ENCODE peak calls at places on chromosome 1, in four cellular contexts. One of them, this sample, is unnamed.

GRCh38 chr1:157124855-157125254 is 13.3 kb downstream of the ETV3 start:
- DNase-seq in pancreas: no peak
- DNase-seq in Right ventricle myocardium superior: no peak
- DNase-seq in NCI-H2029 treated with DMSO at 0.1 percent for 48 hours: no peak
- DNase-seq in this sample: no peak

GRCh38 chr1:23210351-23210785 is 6.9 kb downstream of the HTR1D start:
- DNase-seq in pancreas: no peak
- DNase-seq in Right ventricle myocardium superior: no peak
- DNase-seq in NCI-H2029 treated with DMSO at 0.1 percent for 48 hours: no peak
- DNase-seq in this sample: no peak

GRCh38 chr1:45216861-45217260 is 10.5 kb upstream of the ZSWIM5 start:
- DNase-seq in pancreas: no peak
- DNase-seq in Right ventricle myocardium superior: no peak
- DNase-seq in NCI-H2029 treated with DMSO at 0.1 percent for 48 hours: no peak
- DNase-seq in this sample: no peak

GRCh38 chr1:234458352-234459027 is 20.5 kb downstream of the TARBP1 start:
- DNase-seq in pancreas: no peak
- DNase-seq in Right ventricle myocardium superior: no peak
- DNase-seq in NCI-H2029 treated with DMSO at 0.1 percent for 48 hours: no peak
- DNase-seq in this sample: no peak

GRCh38 chr1:82321794-82322193 is 521.1 kb downstream of the ADGRL2 start:
- DNase-seq in pancreas: no peak
- DNase-seq in Right ventricle myocardium superior: no peak
- DNase-seq in NCI-H2029 treated with DMSO at 0.1 percent for 48 hours: no peak
- DNase-seq in this sample: peak; percentile 66

GRCh38 chr1:81412954-81413353 is 387.8 kb upstream of the ADGRL2 start:
- DNase-seq in pancreas: no peak
- DNase-seq in Right ventricle myocardium superior: no peak
- DNase-seq in NCI-H2029 treated with DMSO at 0.1 percent for 48 hours: no peak
- DNase-seq in this sample: no peak

GRCh38 chr1:100366209-100366525 is 13.9 kb downstream of the CDC14A start:
- DNase-seq in pancreas: no peak
- DNase-seq in Right ventricle myocardium superior: no peak
- DNase-seq in NCI-H2029 treated with DMSO at 0.1 percent for 48 hours: no peak
- DNase-seq in this sample: no peak

GRCh38 chr1:93617670-93618488 is 63.8 kb downstream of the BCAR3 start:
- DNase-seq in pancreas: peak; percentile 69
- DNase-seq in Right ventricle myocardium superior: no peak
- DNase-seq in NCI-H2029 treated with DMSO at 0.1 percent for 48 hours: no peak
- DNase-seq in this sample: no peak

GRCh38 chr1:203826175-203826574 is 30.8 kb downstream of the ZBED6 start:
- DNase-seq in pancreas: no peak
- DNase-seq in Right ventricle myocardium superior: no peak
- DNase-seq in NCI-H2029 treated with DMSO at 0.1 percent for 48 hours: no peak
- DNase-seq in this sample: no peak

GRCh38 chr1:29222686-29223085 is 8.0 kb downstream of the MECR start:
- DNase-seq in pancreas: no peak
- DNase-seq in Right ventricle myocardium superior: no peak
- DNase-seq in NCI-H2029 treated with DMSO at 0.1 percent for 48 hours: no peak
- DNase-seq in this sample: no peak

GRCh38 chr1:154453155-154453554 is 48.0 kb downstream of the IL6R start:
- DNase-seq in pancreas: no peak
- DNase-seq in Right ventricle myocardium superior: no peak
- DNase-seq in NCI-H2029 treated with DMSO at 0.1 percent for 48 hours: no peak
- DNase-seq in this sample: no peak

GRCh38 chr1:183506561-183506960 is 34.3 kb downstream of the SMG7 start:
- DNase-seq in pancreas: no peak
- DNase-seq in Right ventricle myocardium superior: no peak
- DNase-seq in NCI-H2029 treated with DMSO at 0.1 percent for 48 hours: no peak
- DNase-seq in this sample: no peak

GRCh38 chr1:226575436-226576390 is 27.1 kb downstream of the STUM start:
- DNase-seq in pancreas: no peak
- DNase-seq in Right ventricle myocardium superior: no peak
- DNase-seq in NCI-H2029 treated with DMSO at 0.1 percent for 48 hours: no peak
- DNase-seq in this sample: no peak

GRCh38 chr1:65479805-65480204 is 59.3 kb downstream of the LEPR start:
- DNase-seq in pancreas: no peak
- DNase-seq in Right ventricle myocardium superior: no peak
- DNase-seq in NCI-H2029 treated with DMSO at 0.1 percent for 48 hours: no peak
- DNase-seq in this sample: no peak